ENCODE peak calls at places on chromosome 17, in ten cellular contexts. C, F, Y, I, S, R, D, H, J and N are unnamed samples.

GRCh38 chr17:81397314-81398169 is 2.3 kb downstream of the BAHCC1 start:
- DNase-seq in C (no peak), H (no peak), D (no peak), F (no peak), I (peak), Y (no peak), R (peak), J (no peak), S (peak), N (no peak)

GRCh38 chr17:14320734-14321475 is 20.0 kb downstream of the HS3ST3B1 start:
- DNase-seq in I (no peak), Y (no peak), J (no peak), D (no peak), F (no peak), R (no peak), C (no peak), S (no peak), H (no peak), N (no peak)

GRCh38 chr17:79851461-79851817 is 12.2 kb upstream of the CBX4 start:
- DNase-seq in J (no peak), I (no peak), R (no peak), F (no peak), Y (no peak), H (no peak), C (no peak), S (peak), D (no peak), N (peak)

GRCh38 chr17:45087496-45087975 is 26.4 kb downstream of the NMT1 start:
- DNase-seq in J (no peak), Y (no peak), I (no peak), S (no peak), R (no peak), F (no peak), H (no peak), C (no peak), D (no peak), N (no peak)

GRCh38 chr17:72560303-72561247 is 439.8 kb downstream of the SOX9 start:
- DNase-seq in H (peak), C (peak), I (peak), D (peak), S (peak), Y (peak), R (peak), F (no peak), J (no peak), N (peak)

GRCh38 chr17:77329741-77330531 is 189.2 kb downstream of the SEC14L1 start:
- DNase-seq in H (no peak), I (no peak), S (no peak), C (no peak), J (no peak), F (no peak), Y (no peak), R (peak), D (no peak), N (no peak)

GRCh38 chr17:58710948-58711552 is 18.6 kb downstream of the RAD51C start:
- DNase-seq in R (no peak), S (peak), F (no peak), I (peak), Y (no peak), C (peak), H (peak), D (peak), J (no peak), N (peak)

GRCh38 chr17:72301887-72302286 is 181.1 kb downstream of the SOX9 start:
- DNase-seq in R (no peak), S (no peak), H (no peak), I (no peak), D (no peak), F (no peak), C (no peak), J (no peak), Y (no peak), N (no peak)

GRCh38 chr17:42183741-42184711 is 1.2 kb downstream of the HCRT start:
- DNase-seq in Y (peak), S (peak), J (no peak), I (peak), D (peak), H (peak), C (peak), F (no peak), R (peak), N (peak)

GRCh38 chr17:42566215-42566872 is 556 bp upstream of the MLX start:
- DNase-seq in J (no peak), D (no peak), I (no peak), R (no peak), H (no peak), F (no peak), S (no peak), C (no peak), Y (no peak), N (no peak)

GRCh38 chr17:76458580-76459490 is 5.9 kb upstream of the UBE2O start:
- DNase-seq in Y (no peak), D (peak), J (no peak), F (no peak), S (peak), R (peak), H (no peak), C (no peak), I (peak), N (peak)

GRCh38 chr17:80359422-80360110 is 55.4 kb upstream of the ENDOV start:
- DNase-seq in R (no peak), S (no peak), Y (no peak), J (no peak), I (no peak), C (no peak), D (no peak), F (no peak), H (no peak), N (no peak)

GRCh38 chr17:4950757-4951204 is at the start of gene ENO3:
- DNase-seq in R (peak), F (no peak), S (peak), J (no peak), Y (no peak), D (no peak), C (no peak), H (no peak), I (no peak), N (no peak)

GRCh38 chr17:43334744-43335400 is 63.9 kb upstream of the ARL4D start:
- DNase-seq in I (no peak), D (no peak), S (no peak), Y (no peak), J (no peak), F (no peak), C (no peak), R (no peak), H (no peak), N (no peak)

GRCh38 chr17:33046361-33047255 is 55.0 kb downstream of the SPACA3 start:
- DNase-seq in J (no peak), S (no peak), R (no peak), I (no peak), H (no peak), D (no peak), F (no peak), C (no peak), Y (no peak), N (no peak)

GRCh38 chr17:60231234-60231633 is 81.5 kb downstream of the CA4 start:
- DNase-seq in F (no peak), Y (no peak), C (no peak), S (peak), I (no peak), H (no peak), R (no peak), D (peak), J (no peak), N (peak)

GRCh38 chr17:77594416-77595209 is 363.9 kb upstream of the TNRC6C start:
- DNase-seq in S (no peak), F (no peak), H (no peak), Y (no peak), R (peak), D (no peak), I (no peak), C (no peak), J (no peak), N (no peak)

GRCh38 chr17:50696365-50696879 is 11.3 kb downstream of the ANKRD40 start:
- DNase-seq in I (no peak), H (no peak), J (no peak), S (no peak), D (no peak), F (no peak), C (no peak), R (no peak), Y (no peak), N (no peak)

GRCh38 chr17:1256699-1257098 is 13.5 kb upstream of the BHLHA9 start:
- DNase-seq in C (no peak), I (no peak), D (no peak), R (no peak), H (no peak), S (no peak), Y (no peak), F (no peak), J (no peak), N (no peak)

GRCh38 chr17:12853921-12854320 is 64.6 kb downstream of the ARHGAP44 start:
- DNase-seq in Y (no peak), J (no peak), I (no peak), F (no peak), R (peak), H (no peak), S (no peak), C (no peak), D (no peak), N (no peak)

GRCh38 chr17:20234266-20234665 is 225.1 kb downstream of the SPECC1 start:
- DNase-seq in J (no peak), S (no peak), F (no peak), R (no peak), H (peak), Y (no peak), D (peak), C (no peak), I (no peak), N (no peak)

GRCh38 chr17:38720941-38721340 is 9.2 kb upstream of the CISD3 start:
- DNase-seq in S (no peak), F (no peak), Y (no peak), J (no peak), D (no peak), C (no peak), H (no peak), I (no peak), R (no peak), N (no peak)

GRCh38 chr17:39769974-39770587 is 32.3 kb downstream of the GRB7 start:
- DNase-seq in R (no peak), Y (peak), F (peak), C (peak), I (no peak), J (no peak), S (peak), H (peak), D (peak), N (peak)

GRCh38 chr17:28701987-28702751 is 9.5 kb downstream of the PROCA1 start:
- DNase-seq in C (no peak), S (no peak), R (no peak), Y (no peak), F (no peak), H (no peak), D (no peak), J (no peak), I (no peak), N (no peak)

GRCh38 chr17:81713556-81714411 is 1.7 kb downstream of the SLC25A10 start:
- DNase-seq in H (no peak), J (no peak), F (no peak), S (peak), C (no peak), D (no peak), Y (no peak), I (no peak), R (no peak), N (no peak)

GRCh38 chr17:44069974-44070454 is 521 bp upstream of the G6PC3 start:
- DNase-seq in R (peak), H (no peak), D (no peak), S (no peak), C (no peak), J (no peak), Y (no peak), F (no peak), I (no peak), N (peak)

GRCh38 chr17:66383353-66383752 is 80.9 kb downstream of the PRKCA start:
- DNase-seq in I (no peak), F (peak), S (no peak), H (no peak), Y (no peak), J (no peak), C (no peak), R (no peak), D (no peak), N (no peak)

GRCh38 chr17:48335168-48335567 is 94.8 kb downstream of the SKAP1 start:
- DNase-seq in J (no peak), F (no peak), S (no peak), D (no peak), R (no peak), H (no peak), I (no peak), Y (no peak), C (no peak), N (no peak)

GRCh38 chr17:76956846-76957540 is 88.8 kb downstream of the MGAT5B start:
- DNase-seq in D (no peak), R (no peak), J (no peak), H (no peak), F (no peak), Y (no peak), C (no peak), S (no peak), I (no peak), N (no peak)

GRCh38 chr17:17402558-17402957 is 74.2 kb upstream of the MED9 start:
- DNase-seq in S (no peak), R (no peak), I (no peak), C (no peak), J (no peak), Y (no peak), H (no peak), D (no peak), F (no peak), N (no peak)

GRCh38 chr17:82876602-82877391 is 37.0 kb upstream of the ZNF750 start:
- DNase-seq in H (no peak), R (peak), D (no peak), Y (no peak), S (no peak), J (no peak), F (peak), C (peak), I (peak), N (peak)